ENCODE peak calls at places on chromosome 22, in nine cellular contexts. N, P, Z, I, L, D, H, E and C are unnamed samples.

GRCh38 chr22:21449531-21450319 is 17.5 kb upstream of the TMEM191C start:
- DNase-seq in L (no peak), N (no peak), I (no peak), Z (no peak), D (no peak), H (no peak), P (peak; percentile 13), E (peak; percentile 42), C (no peak)

GRCh38 chr22:46931414-46931813 is 169.0 kb downstream of the TBC1D22A start:
- DNase-seq in D (no peak), N (peak; percentile 29), I (no peak), H (no peak), L (peak; percentile 9), Z (no peak), P (no peak), E (no peak), C (no peak)

GRCh38 chr22:31451709-31452571 is 37.7 kb downstream of the EIF4ENIF1 start:
- DNase-seq in N (peak; percentile 69), D (no peak), Z (peak; percentile 13), I (peak; percentile 4), H (no peak), P (peak; percentile 59), E (no peak), L (peak; percentile 53), C (peak; percentile 38)

GRCh38 chr22:31583861-31584485 is 78.0 kb downstream of the PISD start:
- DNase-seq in P (peak; percentile 62), D (no peak), Z (no peak), L (peak; percentile 28), H (no peak), N (peak; percentile 31), E (no peak), I (no peak), C (peak; percentile 72)

GRCh38 chr22:21009638-21010425 is 5.1 kb upstream of the P2RX6 start:
- DNase-seq in D (no peak), N (peak; percentile 63), P (peak; percentile 52), Z (peak; percentile 87), H (no peak), I (peak; percentile 25), E (no peak), L (peak; percentile 59), C (peak; percentile 73)

GRCh38 chr22:48488149-48488551 is 1339.5 kb downstream of the BRD1 start:
- DNase-seq in L (no peak), P (no peak), I (no peak), N (no peak), D (no peak), H (no peak), E (no peak), Z (no peak), C (no peak)

GRCh38 chr22:30556388-30556787 is 9.8 kb upstream of the SEC14L6 start:
- DNase-seq in P (no peak), I (no peak), E (no peak), H (no peak), L (no peak), D (no peak), Z (no peak), N (no peak), C (no peak)

GRCh38 chr22:26041931-26042330 is 127.3 kb upstream of the SEZ6L start:
- DNase-seq in L (no peak), N (no peak), P (no peak), Z (no peak), H (no peak), I (no peak), E (peak; percentile 56), D (peak; percentile 10), C (no peak)

GRCh38 chr22:47163481-47163875 is 401.0 kb downstream of the TBC1D22A start:
- DNase-seq in E (peak; percentile 15), P (no peak), L (no peak), H (no peak), I (no peak), Z (no peak), D (no peak), N (no peak), C (no peak)

GRCh38 chr22:48908547-48908946 is 919.1 kb downstream of the BRD1 start:
- DNase-seq in P (no peak), H (no peak), E (no peak), Z (no peak), N (no peak), L (no peak), I (no peak), D (no peak), C (no peak)

GRCh38 chr22:17754233-17754925 is 19.9 kb downstream of the BID start:
- DNase-seq in E (no peak), N (no peak), D (no peak), I (no peak), Z (no peak), P (no peak), H (no peak), L (no peak), C (no peak)

GRCh38 chr22:50326225-50326958 is 420 bp downstream of the DENND6B start:
- DNase-seq in I (no peak), H (no peak), L (no peak), N (no peak), E (no peak), Z (no peak), P (no peak), D (no peak), C (no peak)

GRCh38 chr22:50325444-50326224 is 1.2 kb downstream of the DENND6B start:
- DNase-seq in E (no peak), H (no peak), L (no peak), Z (peak; percentile 4), I (no peak), N (no peak), D (no peak), P (no peak), C (no peak)

GRCh38 chr22:50327711-50328019 is 853 bp upstream of the DENND6B start:
- DNase-seq in L (no peak), H (no peak), P (no peak), Z (no peak), N (no peak), E (no peak), D (no peak), I (no peak), C (no peak)

GRCh38 chr22:50329236-50329635 is 2.4 kb upstream of the DENND6B start:
- DNase-seq in Z (no peak), P (peak; percentile 65), D (no peak), L (no peak), I (no peak), E (no peak), H (no peak), N (peak; percentile 24), C (peak; percentile 75)

GRCh38 chr22:50326959-50327710 is at the start of gene DENND6B:
- DNase-seq in Z (peak; percentile 81), L (peak; percentile 66), H (no peak), I (no peak), E (peak; percentile 91), P (peak; percentile 69), D (peak; percentile 49), N (peak; percentile 89), C (peak; percentile 94)
- TF ChIP-seq CTCF in Z (peak; percentile 70), L (peak; percentile 15), H (peak; percentile 55), I (no peak), E (peak; percentile 79), P (peak; percentile 84), D (peak; percentile 87), N (no peak), C (no peak)

GRCh38 chr22:39077513-39077840 is 402 bp downstream of the APOBEC3G start:
- DNase-seq in P (no peak), E (no peak), Z (peak; percentile 19), I (no peak), H (no peak), L (no peak), D (no peak), N (peak; percentile 9), C (no peak)
- H3K4me3 ChIP-seq in P (peak overlapping the region; percentile 48), E (peak overlapping the region; percentile 57), Z (peak overlapping the region; percentile 48), I (peak overlapping the region; percentile 22), H (peak overlapping the region; percentile 29), L (peak overlapping the region; percentile 65), D (peak overlapping the region; percentile 46), N (peak overlapping the region; percentile 9), C (peak overlapping the region; percentile 55)

GRCh38 chr22:28017558-28017820 is 98.4 kb upstream of the PITPNB start:
- DNase-seq in P (no peak), H (no peak), Z (no peak), I (no peak), L (no peak), D (no peak), E (peak; percentile 30), N (no peak), C (no peak)

GRCh38 chr22:28018461-28018927 is 99.4 kb upstream of the PITPNB start:
- DNase-seq in L (no peak), E (peak; percentile 48), I (no peak), P (no peak), H (no peak), D (no peak), N (no peak), Z (no peak), C (no peak)

GRCh38 chr22:28017859-28018258 is 98.8 kb upstream of the PITPNB start:
- DNase-seq in D (no peak), I (no peak), Z (no peak), E (peak; percentile 48), P (no peak), L (no peak), H (no peak), N (no peak), C (no peak)

GRCh38 chr22:28015676-28016601 is 96.9 kb upstream of the PITPNB start:
- DNase-seq in N (peak; percentile 45), P (no peak), E (peak; percentile 49), H (no peak), Z (no peak), L (no peak), D (no peak), I (no peak), C (no peak)

GRCh38 chr22:28016781-28017557 is 97.9 kb upstream of the PITPNB start:
- DNase-seq in E (peak; percentile 24), P (no peak), D (no peak), H (no peak), N (no peak), L (no peak), Z (no peak), I (no peak), C (no peak)
- TF ChIP-seq CTCF in E (no peak), P (no peak), D (no peak), H (no peak), N (no peak), L (no peak), Z (no peak), I (no peak), C (no peak)

GRCh38 chr22:28883657-28883916 is 215 bp downstream of the ZNRF3 start:
- DNase-seq in E (no peak), N (no peak), I (no peak), H (no peak), P (no peak), L (no peak), D (no peak), Z (no peak), C (no peak)

GRCh38 chr22:28883917-28884753 is 763 bp downstream of the ZNRF3 start:
- DNase-seq in Z (peak; percentile 17), L (peak; percentile 30), E (peak; percentile 74), I (no peak), D (no peak), P (peak; percentile 44), N (peak; percentile 55), H (no peak), C (peak; percentile 44)

GRCh38 chr22:28882878-28883656 is at the start of gene ZNRF3:
- DNase-seq in H (peak; percentile 50), N (peak; percentile 97), Z (peak; percentile 92), D (peak; percentile 89), L (peak; percentile 94), E (peak; percentile 96), P (peak; percentile 91), I (no peak), C (peak; percentile 98)

GRCh38 chr22:28885939-28886338 is 2.6 kb downstream of the ZNRF3 start:
- DNase-seq in Z (no peak), L (no peak), E (no peak), P (no peak), I (no peak), H (no peak), N (no peak), D (no peak), C (no peak)

GRCh38 chr22:28884754-28885375 is 1.5 kb downstream of the ZNRF3 start:
- DNase-seq in N (no peak), I (no peak), E (no peak), D (no peak), L (no peak), P (no peak), H (no peak), Z (no peak), C (peak; percentile 44)
- H3K4me3 ChIP-seq in N (peak overlapping the region; percentile 81), I (peak overlapping the region; percentile 88), E (peak overlapping the region; percentile 76), D (peak overlapping the region; percentile 69), L (peak overlapping the region; percentile 74), P (peak overlapping the region; percentile 91), H (peak overlapping the region; percentile 46), Z (peak overlapping the region; percentile 40), C (peak overlapping the region; percentile 55)